ENCODE peak calls at places on chromosomes 3 and 15, in nine cellular contexts. Z, X, C, V, I, R, T, E and F are unnamed samples.

GRCh38 chr15:64426845-64427465 is 33.4 kb upstream of the ZNF609 start:
- DNase-seq in Z (no peak), X (no peak), C (peak; percentile 12), V (no peak), I (peak; percentile 7), R (no peak), T (no peak), E (no peak), F (no peak)

GRCh38 chr15:77021088-77021481 is 26.2 kb downstream of the PSTPIP1 start:
- DNase-seq in Z (no peak), X (no peak), C (no peak), V (no peak), I (no peak), R (no peak), T (no peak), E (no peak), F (no peak)

GRCh38 chr3:150956376-150956775 is 16.2 kb downstream of the CLRN1 start:
- DNase-seq in Z (no peak), X (no peak), C (no peak), V (no peak), I (no peak), R (no peak), T (no peak), E (no peak), F (no peak)

GRCh38 chr15:100759698-100760356 is 119.8 kb upstream of the ALDH1A3 start:
- DNase-seq in Z (no peak), X (no peak), C (peak; percentile 22), V (no peak), I (no peak), R (no peak), T (no peak), E (no peak), F (no peak)

GRCh38 chr3:108485146-108485545 is 25.2 kb downstream of the MYH15 start:
- DNase-seq in Z (no peak), X (no peak), C (no peak), V (no peak), I (no peak), R (no peak), T (no peak), E (no peak), F (no peak)

GRCh38 chr15:89775815-89776214 is 317 bp upstream of the MESP2 start:
- DNase-seq in Z (no peak), X (no peak), C (no peak), V (no peak), I (no peak), R (no peak), T (no peak), E (no peak), F (no peak)

GRCh38 chr3:64399205-64399800 is 174.0 kb upstream of the PRICKLE2 start:
- DNase-seq in Z (no peak), X (no peak), C (peak; percentile 21), V (no peak), I (peak; percentile 83), R (no peak), T (peak; percentile 55), E (no peak), F (no peak)

GRCh38 chr15:84685304-84685703 is 27.3 kb upstream of the NMB start:
- DNase-seq in Z (no peak), X (peak; percentile 68), C (no peak), V (peak; percentile 13), I (peak; percentile 22), R (no peak), T (no peak), E (no peak), F (no peak)

GRCh38 chr15:38103564-38103963 is 149.1 kb upstream of the SPRED1 start:
- DNase-seq in Z (no peak), X (no peak), C (no peak), V (no peak), I (no peak), R (no peak), T (no peak), E (no peak), F (no peak)

GRCh38 chr15:74320358-74321247 is 46.8 kb downstream of the CYP11A1 start:
- DNase-seq in Z (peak; percentile 69), X (no peak), C (peak; percentile 43), V (peak; percentile 37), I (peak; percentile 76), R (no peak), T (no peak), E (no peak), F (peak; percentile 44)

GRCh38 chr3:173976281-173976680 is 578.7 kb downstream of the NLGN1 start:
- DNase-seq in Z (no peak), X (no peak), C (no peak), V (no peak), I (no peak), R (no peak), T (no peak), E (no peak), F (no peak)

GRCh38 chr15:36814085-36814484 is 234.7 kb downstream of the CDIN1 start:
- DNase-seq in Z (no peak), X (no peak), C (peak; percentile 57), V (no peak), I (no peak), R (no peak), T (no peak), E (no peak), F (no peak)

GRCh38 chr15:40859206-40859851 is 14.7 kb downstream of the RHOV start:
- DNase-seq in Z (peak; percentile 70), X (no peak), C (peak; percentile 69), V (peak; percentile 92), I (peak; percentile 47), R (peak; percentile 88), T (no peak), E (no peak), F (peak; percentile 89)

GRCh38 chr3:71125729-71126128 is 457.8 kb downstream of the FOXP1 start:
- DNase-seq in Z (no peak), X (no peak), C (no peak), V (no peak), I (no peak), R (no peak), T (no peak), E (no peak), F (no peak)

GRCh38 chr3:192904632-192905289 is 12.9 kb downstream of the MB21D2 start:
- DNase-seq in Z (no peak), X (no peak), C (no peak), V (no peak), I (no peak), R (no peak), T (no peak), E (no peak), F (no peak)

GRCh38 chr3:144429719-144430121 is 458.1 kb downstream of the DIPK2A start:
- DNase-seq in Z (no peak), X (no peak), C (no peak), V (no peak), I (no peak), R (no peak), T (no peak), E (peak; percentile 74), F (no peak)

GRCh38 chr3:123036352-123037014 is 8.9 kb upstream of the SEMA5B start:
- DNase-seq in Z (no peak), X (no peak), C (peak; percentile 24), V (no peak), I (peak; percentile 19), R (no peak), T (no peak), E (no peak), F (no peak)
- TF ChIP-seq EP300 in Z (no peak), X (no peak), C (no peak), V (no peak), I (peak; percentile 47), R (no peak), T (no peak), E (no peak), F (no peak)

GRCh38 chr3:47007482-47008257 is 28.2 kb downstream of the NBEAL2 start:
- DNase-seq in Z (peak; percentile 31), X (peak; percentile 64), C (no peak), V (no peak), I (no peak), R (peak; percentile 63), T (no peak), E (no peak), F (no peak)
- TF ChIP-seq POLR2A in Z (no peak), X (no peak), C (no peak), V (no peak), I (no peak), R (no peak), T (no peak), E (peak; percentile 23), F (no peak)

DNA sequence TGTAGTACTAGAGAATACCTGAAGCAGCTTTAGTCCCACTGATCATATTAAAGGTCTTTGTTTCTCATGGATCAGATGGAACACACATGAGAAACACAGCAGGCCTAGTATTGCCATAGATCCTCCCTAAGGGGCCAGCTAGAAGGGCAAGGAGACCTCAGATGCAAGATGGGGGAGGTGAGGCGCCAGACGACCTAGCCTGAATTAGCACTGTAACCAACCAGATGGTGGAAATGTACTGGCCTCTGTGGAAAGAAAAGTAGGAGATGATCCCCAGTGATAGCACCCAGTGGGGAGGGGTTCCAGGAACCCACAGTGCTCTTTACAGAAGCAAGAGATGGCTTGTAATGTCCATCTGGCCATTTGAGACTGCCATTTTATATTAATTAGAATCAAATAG is 138.2 kb upstream of the ZNF385D start:
- DNase-seq in Z (no peak), X (no peak), C (no peak), V (no peak), I (no peak), R (no peak), T (no peak), E (no peak), F (no peak)
- H3K27me3 ChIP-seq in Z (no peaks in the 10 kb centered on the region), X (no peaks in the 10 kb centered on the region), C (no peaks in the 10 kb centered on the region), V (no peaks in the 10 kb centered on the region), I (no peaks in the 10 kb centered on the region), R (no peaks in the 10 kb centered on the region), T (no peaks in the 10 kb centered on the region), E (no peaks in the 10 kb centered on the region), F (no peaks in the 10 kb centered on the region)

GRCh38 chr3:60045686-60046085 is 995.9 kb upstream of the CFAP20DC start:
- DNase-seq in Z (no peak), X (no peak), C (no peak), V (no peak), I (no peak), R (no peak), T (peak; percentile 68), E (no peak), F (no peak)

GRCh38 chr3:60047426-60048200 is 997.8 kb upstream of the CFAP20DC start:
- DNase-seq in Z (no peak), X (no peak), C (no peak), V (no peak), I (no peak), R (no peak), T (peak; percentile 68), E (no peak), F (no peak)

GRCh38 chr3:60053518-60054265 is 1003.9 kb upstream of the CFAP20DC start:
- DNase-seq in Z (no peak), X (no peak), C (no peak), V (no peak), I (no peak), R (no peak), T (no peak), E (no peak), F (no peak)

GRCh38 chr3:60046212-60046611 is 996.4 kb upstream of the CFAP20DC start:
- DNase-seq in Z (no peak), X (no peak), C (no peak), V (peak; percentile 9), I (no peak), R (no peak), T (peak; percentile 55), E (no peak), F (no peak)

DNA sequence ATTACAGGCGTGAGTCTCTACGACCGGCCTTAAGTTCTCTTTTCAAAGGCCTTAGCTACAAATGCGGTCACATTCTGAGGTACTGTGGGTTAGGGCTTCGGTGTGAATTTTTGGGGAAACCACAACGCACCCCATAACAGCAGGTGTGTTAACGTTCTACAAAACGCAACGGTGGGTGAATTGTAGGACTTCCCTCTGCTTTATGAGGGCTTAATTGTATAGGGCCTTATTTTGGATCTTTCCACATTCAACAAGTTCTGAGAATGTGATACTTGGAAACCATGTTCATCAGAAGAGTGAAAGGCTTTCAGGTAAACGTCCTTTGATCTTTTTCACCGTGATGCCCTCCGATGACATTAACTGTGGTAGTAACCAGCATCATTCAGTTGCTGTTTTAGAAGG is 998.6 kb upstream of the CFAP20DC start:
- DNase-seq in Z (no peak), X (no peak), C (no peak), V (no peak), I (no peak), R (no peak), T (peak; percentile 62), E (no peak), F (no peak)
- TF ChIP-seq EP300 in Z (no peak), X (no peak), C (no peak), V (no peak), I (no peak), R (no peak), T (no peak), E (no peak), F (no peak)